ENCODE peak calls at places on chromosomes 6 and 20, in ten cellular contexts. C, Z, R, P, E, I, G, K, M and A are unnamed samples.

GRCh38 chr6:25641377-25641776 is 10.6 kb upstream of the SCGN start:
- DNase-seq in E (no peak), R (no peak), C (no peak), G (no peak), Z (no peak), M (no peak), I (no peak), P (no peak), K (no peak), A (no peak)

GRCh38 chr6:38640216-38640909 is 634 bp upstream of the BTBD9 start:
- DNase-seq in R (no peak), M (no peak), I (no peak), C (no peak), Z (no peak), G (no peak), E (no peak), K (peak), P (no peak), A (no peak)

GRCh38 chr6:116158641-116159040 is 32.7 kb upstream of the COL10A1 start:
- DNase-seq in R (no peak), E (no peak), I (no peak), P (no peak), C (no peak), G (no peak), K (no peak), M (no peak), Z (no peak), A (no peak)

GRCh38 chr6:170180671-170181337 is 110.1 kb downstream of the DLL1 start:
- DNase-seq in M (no peak), P (no peak), E (peak), C (no peak), R (no peak), G (no peak), K (no peak), Z (no peak), I (no peak), A (no peak)

GRCh38 chr6:156988276-156989158 is 211.3 kb downstream of the ARID1B start:
- DNase-seq in K (no peak), Z (no peak), G (no peak), E (peak), P (peak), R (no peak), C (no peak), M (no peak), I (no peak), A (no peak)

GRCh38 chr6:14784596-14785360 is 461.1 kb upstream of the JARID2 start:
- DNase-seq in I (no peak), M (no peak), K (no peak), P (no peak), E (no peak), R (no peak), G (no peak), C (peak), Z (no peak), A (no peak)

GRCh38 chr6:85185977-85186376 is 263.9 kb upstream of the NT5E start:
- DNase-seq in G (no peak), K (no peak), I (no peak), C (no peak), R (no peak), M (no peak), P (no peak), Z (no peak), E (no peak), A (no peak)

GRCh38 chr6:153231048-153231635 is 100.1 kb upstream of the RGS17 start:
- DNase-seq in Z (peak), G (no peak), K (peak), P (peak), M (no peak), R (peak), I (peak), C (peak), E (peak), A (peak)

GRCh38 chr6:12010635-12011275 is 1.4 kb upstream of the HIVEP1 start:
- DNase-seq in M (no peak), P (peak), I (peak), R (peak), Z (peak), K (no peak), C (no peak), G (peak), E (peak), A (peak)

GRCh38 chr6:110689275-110689935 is 125.9 kb downstream of the CDK19 start:
- DNase-seq in E (peak), M (peak), R (no peak), I (no peak), Z (no peak), P (no peak), G (no peak), K (no peak), C (no peak), A (no peak)

GRCh38 chr6:35411066-35411465 is 41.1 kb upstream of the FANCE start:
- DNase-seq in I (no peak), Z (no peak), E (no peak), K (no peak), M (no peak), P (no peak), R (no peak), G (no peak), C (no peak), A (no peak)

GRCh38 chr6:56551409-56552120 is 91.1 kb downstream of the DST start:
- DNase-seq in I (no peak), Z (no peak), K (no peak), P (no peak), R (no peak), E (no peak), C (no peak), G (no peak), M (no peak), A (no peak)

GRCh38 chr20:34852298-34852697 is 20.4 kb downstream of the GGT7 start:
- DNase-seq in E (no peak), R (peak), P (no peak), C (no peak), K (no peak), G (no peak), Z (no peak), I (no peak), M (no peak), A (no peak)

GRCh38 chr6:71393471-71393870 is 104.9 kb downstream of the OGFRL1 start:
- DNase-seq in E (no peak), K (peak), M (no peak), Z (no peak), R (no peak), P (no peak), G (no peak), C (no peak), I (no peak), A (no peak)

GRCh38 chr6:108774555-108774954 is 73.7 kb upstream of the ARMC2 start:
- DNase-seq in M (no peak), K (no peak), C (no peak), E (no peak), Z (no peak), G (no peak), I (no peak), P (no peak), R (no peak), A (no peak)

GRCh38 chr6:9140861-9141534 is 705.7 kb upstream of the SLC35B3 start:
- DNase-seq in M (no peak), Z (no peak), K (no peak), C (no peak), R (no peak), G (no peak), P (no peak), E (no peak), I (no peak), A (no peak)

GRCh38 chr20:56974499-56975250 is 291.8 kb downstream of the BMP7 start:
- DNase-seq in K (no peak), C (peak), P (peak), Z (no peak), E (peak), R (no peak), G (no peak), I (peak), M (no peak), A (no peak)

GRCh38 chr6:158835616-158836221 is 16.6 kb upstream of the EZR start:
- DNase-seq in M (no peak), I (no peak), R (no peak), E (peak), K (no peak), C (no peak), G (no peak), Z (peak), P (no peak), A (no peak)

GRCh38 chr20:31517373-31517772 is 3.1 kb downstream of the HM13 start:
- DNase-seq in I (no peak), M (no peak), K (peak), R (no peak), E (peak), C (peak), Z (peak), G (no peak), P (no peak), A (no peak)

GRCh38 chr6:43149260-43149659 is 21.8 kb upstream of the SRF start:
- DNase-seq in C (no peak), M (no peak), G (no peak), Z (no peak), R (no peak), E (no peak), P (no peak), I (no peak), K (no peak), A (no peak)

GRCh38 chr6:157019115-157019628 is 242.0 kb downstream of the ARID1B start:
- DNase-seq in P (no peak), E (no peak), I (no peak), G (no peak), K (no peak), R (no peak), Z (no peak), C (peak), M (no peak), A (no peak)

GRCh38 chr6:30877419-30878262 is 6.7 kb upstream of the DDR1 start:
- DNase-seq in M (peak), I (peak), K (peak), P (peak), G (peak), Z (peak), C (peak), E (peak), R (peak), A (peak)
- H3K27ac ChIP-seq in M (no peak), I (peak), K (peak), P (peak), G (no peak), Z (peak), C (peak), E (peak), R (peak), A (peak)

GRCh38 chr6:138418118-138418742 is 14.2 kb downstream of the HEBP2 start:
- DNase-seq in E (no peak), G (no peak), R (no peak), K (no peak), P (no peak), C (no peak), Z (no peak), M (no peak), I (no peak), A (no peak)

GRCh38 chr6:138420356-138420755 is 16.3 kb downstream of the HEBP2 start:
- DNase-seq in Z (no peak), I (no peak), K (no peak), M (no peak), C (no peak), G (no peak), E (no peak), P (no peak), R (no peak), A (no peak)

GRCh38 chr6:138421089-138421488 is 17.1 kb downstream of the HEBP2 start:
- DNase-seq in K (no peak), I (no peak), C (no peak), R (no peak), G (no peak), P (no peak), E (no peak), M (no peak), Z (no peak), A (no peak)

GRCh38 chr6:138421608-138422007 is 17.6 kb downstream of the HEBP2 start:
- DNase-seq in G (no peak), R (no peak), P (no peak), I (no peak), Z (no peak), K (no peak), M (no peak), C (no peak), E (no peak), A (no peak)

DNA sequence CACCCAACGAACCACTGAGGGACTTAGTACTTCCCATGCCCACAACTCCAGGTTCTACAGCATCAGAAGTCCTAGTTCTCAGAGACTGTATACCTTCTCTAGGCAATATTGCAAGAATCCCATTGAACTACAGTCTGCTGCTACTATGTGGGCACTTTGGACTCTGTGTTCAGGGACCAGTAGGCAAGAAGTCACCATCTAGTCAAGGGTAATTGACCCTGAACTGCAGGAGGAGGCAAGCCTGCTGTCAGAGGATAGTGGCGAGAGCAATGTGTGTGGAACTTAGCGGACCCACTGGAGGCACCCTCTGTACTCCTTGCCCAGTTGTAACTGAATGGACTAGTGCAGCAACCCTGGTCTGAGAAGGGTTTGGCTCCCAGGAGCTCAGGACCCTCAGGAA is 15.7 kb downstream of the HEBP2 start:
- DNase-seq in Z (no peak), K (no peak), C (no peak), M (no peak), R (no peak), G (no peak), I (no peak), P (no peak), E (no peak), A (no peak)
- H3K27ac ChIP-seq in Z (no peak), K (no peak), C (no peak), M (no peak), R (no peak), G (no peak), I (no peak), P (no peak), E (no peak), A (no peak)

GRCh38 chr6:49454787-49455709 is 8.0 kb downstream of the MMUT start:
- DNase-seq in M (no peak), G (no peak), C (no peak), Z (no peak), I (no peak), K (no peak), R (no peak), E (no peak), P (no peak), A (no peak)
- H3K27ac ChIP-seq in M (no peak), G (no peak), C (no peak), Z (no peak), I (no peak), K (no peak), R (no peak), E (no peak), P (no peak), A (no peak)

GRCh38 chr6:151068761-151069312 is 170.9 kb upstream of the AKAP12 start:
- DNase-seq in M (no peak), G (no peak), P (no peak), E (peak), R (no peak), I (no peak), Z (no peak), K (no peak), C (peak), A (no peak)

GRCh38 chr6:151067684-151068596 is 171.8 kb upstream of the AKAP12 start:
- DNase-seq in G (no peak), Z (no peak), K (peak), R (peak), C (peak), E (peak), P (no peak), M (no peak), I (peak), A (no peak)

GRCh38 chr6:151070666-151071065 is 169.1 kb upstream of the AKAP12 start:
- DNase-seq in E (no peak), C (peak), P (no peak), I (no peak), K (peak), R (no peak), Z (no peak), M (no peak), G (no peak), A (no peak)

GRCh38 chr6:151071295-151071694 is 168.5 kb upstream of the AKAP12 start:
- DNase-seq in R (no peak), E (no peak), G (no peak), M (no peak), Z (no peak), C (peak), I (no peak), P (peak), K (peak), A (no peak)

DNA sequence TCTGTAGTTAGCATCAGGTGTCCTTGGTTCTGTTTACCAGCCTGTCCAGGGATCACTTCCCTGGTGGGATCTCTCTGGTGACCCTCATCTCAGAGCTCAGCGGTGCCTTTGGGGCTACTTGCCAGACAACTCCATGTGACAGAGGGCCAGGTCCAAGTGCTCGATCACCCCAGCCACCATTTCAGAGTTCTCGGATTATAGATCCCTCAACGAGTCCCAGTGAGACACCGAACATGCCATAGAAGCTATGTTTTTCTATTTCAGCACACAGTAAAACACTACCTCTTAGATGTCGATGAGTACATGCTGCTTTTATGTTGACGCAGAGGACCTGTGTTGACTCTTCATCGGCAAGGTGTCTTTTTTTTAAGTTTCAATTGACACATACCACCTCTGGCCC is 170.1 kb upstream of the AKAP12 start:
- DNase-seq in M (no peak), P (no peak), C (no peak), I (no peak), R (no peak), E (no peak), G (no peak), Z (no peak), K (no peak), A (no peak)
- H3K27ac ChIP-seq in M (no peak), P (peak), C (peak), I (no peak), R (no peak), E (no peak), G (no peak), Z (no peak), K (peak), A (no peak)

GRCh38 chr20:62832951-62833391 is 16.1 kb downstream of the COL9A3 start:
- DNase-seq in E (peak), M (no peak), I (no peak), C (no peak), K (no peak), P (no peak), G (no peak), Z (peak), R (peak), A (no peak)
- H3K27ac ChIP-seq in E (peak), M (no peak), I (peak), C (no peak), K (no peak), P (no peak), G (peak), Z (no peak), R (no peak), A (no peak)